ENCODE peak calls at places on chromosomes 6 and 20, in five cellular contexts. W is GM12878; T is CD8-positive, alpha-beta T cell; Y is A549; P is left ventricle myocardium inferior. U is an unnamed sample. For H3K9me3, the result is how much of the 10 kb centered on the place peaks cover.

GRCh38 chr20:57435498-57436222 is 44.5 kb downstream of the RBM38 start:
- DNase-seq in W (no peak), T (peak), Y (peak), P (peak), U (peak)

GRCh38 chr6:10205892-10206291 is 209.0 kb downstream of the TFAP2A start:
- DNase-seq in W (no peak), T (no peak), Y (no peak), P (no peak), U (no peak)

GRCh38 chr20:46204594-46205205 is 86.6 kb downstream of the CD40 start:
- DNase-seq in W (no peak), T (no peak), Y (no peak), P (no peak), U (no peak)

GRCh38 chr6:146433881-146434741 is 109.5 kb upstream of the RAB32 start:
- DNase-seq in W (no peak), T (no peak), Y (no peak), P (no peak), U (peak)

GRCh38 chr6:1286972-1287600 is 24.8 kb upstream of the FOXQ1 start:
- DNase-seq in W (no peak), T (no peak), Y (peak), P (no peak), U (no peak)

GRCh38 chr6:562052-562676 is 94.7 kb downstream of the HUS1B start:
- DNase-seq in W (no peak), T (no peak), Y (no peak), P (no peak), U (no peak)

GRCh38 chr6:40328376-40328987 is 258.7 kb downstream of the LRFN2 start:
- DNase-seq in W (no peak), T (peak), Y (peak), P (no peak), U (no peak)

GRCh38 chr20:49983848-49984408 is 1.1 kb downstream of the SNAI1 start:
- DNase-seq in W (no peak), T (no peak), Y (no peak), P (peak), U (peak)

GRCh38 chr6:32973934-32974333 is 5.5 kb downstream of the BRD2 start:
- DNase-seq in W (no peak), T (no peak), Y (peak), P (no peak), U (no peak)

GRCh38 chr20:23970049-23970448 is 18.5 kb downstream of the GGTLC1 start:
- DNase-seq in W (no peak), T (no peak), Y (no peak), P (no peak), U (no peak)

GRCh38 chr6:36414481-36414880 is 27.0 kb upstream of the ETV7 start:
- DNase-seq in W (no peak), T (no peak), Y (peak), P (no peak), U (no peak)

GRCh38 chr6:11491998-11492397 is 45.6 kb upstream of the TMEM170B start:
- DNase-seq in W (no peak), T (no peak), Y (no peak), P (no peak), U (no peak)

GRCh38 chr20:44690781-44691423 is 24.3 kb upstream of the CCN5 start:
- DNase-seq in W (no peak), T (no peak), Y (no peak), P (no peak), U (no peak)

GRCh38 chr6:70686548-70687133 is 19.0 kb downstream of the SMAP1 start:
- DNase-seq in W (no peak), T (no peak), Y (peak), P (no peak), U (no peak)

GRCh38 chr20:723756-724155 is 44.5 kb downstream of the SLC52A3 start:
- DNase-seq in W (no peak), T (no peak), Y (no peak), P (peak), U (no peak)

GRCh38 chr6:129936329-129937165 is 75.4 kb upstream of the TMEM244 start:
- DNase-seq in W (peak), T (no peak), Y (peak), P (no peak), U (peak)

GRCh38 chr6:107819217-107819616 is 4.9 kb downstream of the SCML4 start:
- DNase-seq in W (no peak), T (no peak), Y (no peak), P (no peak), U (no peak)

GRCh38 chr6:145551164-145551563 is 184.2 kb downstream of the EPM2A start:
- DNase-seq in W (no peak), T (no peak), Y (no peak), P (no peak), U (no peak)

GRCh38 chr6:33705268-33705885 is 6.1 kb downstream of the UQCC2 start:
- DNase-seq in W (no peak), T (no peak), Y (no peak), P (no peak), U (no peak)

GRCh38 chr6:150527100-150527499 is 72.6 kb upstream of the PLEKHG1 start:
- DNase-seq in W (no peak), T (no peak), Y (no peak), P (no peak), U (no peak)

GRCh38 chr6:166411721-166412151 is 29.0 kb upstream of the MPC1 start:
- DNase-seq in W (no peak), T (peak), Y (no peak), P (no peak), U (no peak)

GRCh38 chr6:27096834-27097511 is 150.5 kb upstream of the PRSS16 start:
- DNase-seq in W (no peak), T (peak), Y (peak), P (no peak), U (peak)

GRCh38 chr20:10619427-10619826 is 54.4 kb downstream of the JAG1 start:
- DNase-seq in W (no peak), T (no peak), Y (peak), P (no peak), U (no peak)

GRCh38 chr20:62347151-62347404 is 20.0 kb downstream of the LAMA5 start:
- DNase-seq in W (no peak), T (no peak), Y (no peak), P (no peak), U (peak)

DNA sequence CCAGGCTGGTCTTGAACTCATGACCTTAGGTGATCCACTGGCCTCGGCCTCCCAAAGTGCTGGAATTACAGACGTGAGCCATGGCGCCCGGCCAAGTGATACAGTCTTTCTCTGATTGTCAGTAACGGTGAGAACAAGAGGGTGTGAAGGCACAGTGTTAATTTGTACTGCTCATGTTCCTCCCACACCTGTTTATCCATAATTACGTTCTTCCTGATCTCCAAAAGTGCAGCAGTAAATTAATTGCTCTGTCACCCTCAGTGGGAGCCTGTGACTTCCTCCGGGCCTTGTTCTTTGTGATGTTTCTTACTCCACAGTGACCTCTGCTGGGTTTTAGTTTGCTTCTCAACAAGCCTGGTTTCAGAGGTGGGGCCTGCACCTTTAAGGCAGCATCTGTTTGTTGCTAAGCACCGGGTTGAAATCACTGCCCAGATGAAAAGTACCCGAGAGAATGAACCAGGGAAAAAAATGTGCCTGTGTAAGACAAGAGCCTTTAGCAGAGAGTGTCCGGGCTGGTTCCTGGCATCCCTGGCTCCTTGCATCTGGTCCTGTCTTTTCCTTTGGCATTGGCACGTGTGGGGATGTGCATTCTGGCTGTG is 89.1 kb upstream of the CLDN20 start:
- DNase-seq in W (no peak), T (peak), Y (peak), P (no peak), U (peak)
- H3K9me3 ChIP-seq in W (under half), T (under half), Y (under half), P (under half), U (under half)

GRCh38 chr6:169859978-169860703 is 108.7 kb downstream of the ERMARD start:
- DNase-seq in W (no peak), T (peak), Y (no peak), P (no peak), U (no peak)
- H3K27ac ChIP-seq in W (no peak), T (no peak), Y (no peak), P (peak), U (no peak)

GRCh38 chr20:18401305-18401704 is 65.5 kb downstream of the DZANK1 start:
- DNase-seq in W (no peak), T (no peak), Y (no peak), P (no peak), U (no peak)

GRCh38 chr20:18397090-18397489 is 69.7 kb downstream of the DZANK1 start:
- DNase-seq in W (no peak), T (no peak), Y (no peak), P (no peak), U (no peak)

GRCh38 chr20:18403269-18403668 is 63.6 kb downstream of the DZANK1 start:
- DNase-seq in W (no peak), T (no peak), Y (no peak), P (no peak), U (no peak)

GRCh38 chr20:18404172-18404571 is 62.7 kb downstream of the DZANK1 start:
- DNase-seq in W (no peak), T (no peak), Y (no peak), P (no peak), U (no peak)

GRCh38 chr20:18400460-18400859 is 66.4 kb downstream of the DZANK1 start:
- DNase-seq in W (no peak), T (no peak), Y (no peak), P (no peak), U (no peak)
- H3K9me3 ChIP-seq in W (under half), T (under half), Y (under half), P (under half), U (under half)

DNA sequence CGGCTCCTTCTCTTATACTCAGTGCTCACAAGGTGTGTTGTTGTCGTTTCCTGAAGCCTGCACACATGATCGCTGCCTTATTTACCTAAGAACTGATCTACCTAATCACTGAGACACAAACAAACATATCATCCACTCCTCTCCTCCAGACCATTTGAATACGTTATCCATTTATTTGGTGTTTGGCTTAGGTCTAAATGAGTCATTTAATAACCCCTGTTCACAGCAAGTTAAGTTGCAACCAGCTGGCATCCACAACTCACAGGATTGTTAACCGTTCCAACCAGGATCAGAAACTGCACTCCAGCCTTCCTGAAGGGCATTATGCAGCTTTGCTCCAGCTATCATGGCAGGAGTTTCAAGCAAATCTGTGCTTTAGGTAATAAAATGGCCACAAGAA is 511.1 kb upstream of the MAP3K7 start:
- DNase-seq in W (no peak), T (no peak), Y (no peak), P (no peak), U (no peak)
- H3K27ac ChIP-seq in W (no peak), T (no peak), Y (no peak), P (no peak), U (no peak)

GRCh38 chr6:81073323-81073722 is 679.2 kb downstream of the TENT5A start:
- DNase-seq in W (no peak), T (no peak), Y (no peak), P (no peak), U (no peak)

GRCh38 chr6:81075974-81076373 is 676.5 kb downstream of the TENT5A start:
- DNase-seq in W (no peak), T (no peak), Y (no peak), P (no peak), U (no peak)
- H3K9me3 ChIP-seq in W (under half), T (under half), Y (under half), P (under half), U (under half)

DNA sequence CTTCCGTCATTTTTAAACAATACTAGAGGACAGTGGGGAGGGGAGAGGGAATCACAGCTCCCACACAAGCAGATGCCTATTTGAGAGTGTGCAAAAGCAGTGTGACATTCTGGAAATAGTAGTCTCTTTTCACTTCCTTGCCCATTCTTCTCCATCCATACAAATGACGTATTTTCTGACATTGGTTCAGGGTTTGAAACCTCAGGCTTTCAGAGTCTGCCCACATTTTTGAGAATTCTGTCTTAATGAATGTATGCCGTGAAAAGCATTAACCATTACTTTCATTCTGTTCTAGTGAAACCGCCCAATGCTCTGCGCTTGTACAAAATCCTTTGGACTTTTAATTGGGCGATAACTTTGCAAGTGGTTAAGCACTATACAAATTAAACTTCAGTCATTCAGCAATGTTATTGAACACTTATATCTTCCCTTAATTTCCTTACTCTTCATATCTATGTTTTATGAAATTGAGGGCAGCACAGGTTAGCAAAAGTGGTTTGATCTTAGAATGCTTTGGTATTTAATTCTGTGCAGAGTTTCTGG is 265.7 kb downstream of the SOX4 start:
- DNase-seq in W (no peak), T (no peak), Y (no peak), P (no peak), U (no peak)
- H3K27ac ChIP-seq in W (no peak), T (no peak), Y (no peak), P (no peak), U (no peak)

U was measured in right cardiac atrium.